ENCODE peak calls at places on chromosomes 11 and 22, in ten cellular contexts. One of them, this sample, is unnamed.

GRCh38 chr11:117941163-117941707 is 12.0 kb upstream of the TMPRSS13 start:
- DNase-seq in gastrocnemius medialis: no peak
- DNase-seq in adrenal gland: no peak
- DNase-seq in esophagus squamous epithelium: no peak
- DNase-seq in NB4: no peak
- DNase-seq in upper lobe of left lung: no peak
- DNase-seq in K562: no peak
- DNase-seq in uterus: no peak
- DNase-seq in sigmoid colon: no peak
- DNase-seq in testis: no peak
- DNase-seq in this sample: peak

GRCh38 chr11:102007567-102008437 is 39.4 kb upstream of the CFAP300 start:
- DNase-seq in gastrocnemius medialis: no peak
- DNase-seq in adrenal gland: no peak
- DNase-seq in esophagus squamous epithelium: no peak
- DNase-seq in NB4: peak
- DNase-seq in upper lobe of left lung: peak
- DNase-seq in K562: peak
- DNase-seq in uterus: no peak
- DNase-seq in sigmoid colon: no peak
- DNase-seq in testis: no peak
- DNase-seq in this sample: no peak

GRCh38 chr11:97722065-97722464 is 1298.7 kb upstream of the CNTN5 start:
- DNase-seq in gastrocnemius medialis: no peak
- DNase-seq in adrenal gland: no peak
- DNase-seq in esophagus squamous epithelium: no peak
- DNase-seq in NB4: no peak
- DNase-seq in upper lobe of left lung: no peak
- DNase-seq in K562: no peak
- DNase-seq in uterus: no peak
- DNase-seq in sigmoid colon: no peak
- DNase-seq in testis: no peak
- DNase-seq in this sample: no peak

GRCh38 chr22:29003975-29004646 is 57.5 kb downstream of the C22orf31 start:
- DNase-seq in gastrocnemius medialis: peak
- DNase-seq in adrenal gland: peak
- DNase-seq in esophagus squamous epithelium: no peak
- DNase-seq in NB4: no peak
- DNase-seq in upper lobe of left lung: peak
- DNase-seq in K562: no peak
- DNase-seq in uterus: no peak
- DNase-seq in sigmoid colon: no peak
- DNase-seq in testis: no peak
- DNase-seq in this sample: no peak

GRCh38 chr11:111691731-111692130 is 74.5 kb downstream of the PPP2R1B start:
- DNase-seq in gastrocnemius medialis: no peak
- DNase-seq in adrenal gland: no peak
- DNase-seq in esophagus squamous epithelium: no peak
- DNase-seq in NB4: no peak
- DNase-seq in upper lobe of left lung: no peak
- DNase-seq in K562: no peak
- DNase-seq in uterus: no peak
- DNase-seq in sigmoid colon: no peak
- DNase-seq in testis: no peak
- DNase-seq in this sample: no peak

GRCh38 chr22:46457502-46458488 is 79.6 kb downstream of the CELSR1 start:
- DNase-seq in gastrocnemius medialis: no peak
- DNase-seq in adrenal gland: no peak
- DNase-seq in esophagus squamous epithelium: no peak
- DNase-seq in NB4: no peak
- DNase-seq in upper lobe of left lung: no peak
- DNase-seq in K562: no peak
- DNase-seq in uterus: no peak
- DNase-seq in sigmoid colon: no peak
- DNase-seq in testis: no peak
- DNase-seq in this sample: no peak

GRCh38 chr11:127247261-127247660 is 246.7 kb upstream of the KIRREL3 start:
- DNase-seq in gastrocnemius medialis: no peak
- DNase-seq in adrenal gland: no peak
- DNase-seq in esophagus squamous epithelium: no peak
- DNase-seq in NB4: peak
- DNase-seq in upper lobe of left lung: no peak
- DNase-seq in K562: no peak
- DNase-seq in uterus: no peak
- DNase-seq in sigmoid colon: no peak
- DNase-seq in testis: no peak
- DNase-seq in this sample: no peak

GRCh38 chr11:76689313-76689712 is 18.8 kb upstream of the LRRC32 start:
- DNase-seq in gastrocnemius medialis: no peak
- DNase-seq in adrenal gland: no peak
- DNase-seq in esophagus squamous epithelium: no peak
- DNase-seq in NB4: no peak
- DNase-seq in upper lobe of left lung: no peak
- DNase-seq in K562: peak
- DNase-seq in uterus: no peak
- DNase-seq in sigmoid colon: no peak
- DNase-seq in testis: peak
- DNase-seq in this sample: no peak

GRCh38 chr11:57487021-57487778 is 26.9 kb downstream of the RTN4RL2 start:
- DNase-seq in gastrocnemius medialis: no peak
- DNase-seq in adrenal gland: no peak
- DNase-seq in esophagus squamous epithelium: no peak
- DNase-seq in NB4: no peak
- DNase-seq in upper lobe of left lung: no peak
- DNase-seq in K562: no peak
- DNase-seq in uterus: no peak
- DNase-seq in sigmoid colon: no peak
- DNase-seq in testis: no peak
- DNase-seq in this sample: no peak

GRCh38 chr11:65709661-65710060 is 2.4 kb upstream of the KAT5 start:
- DNase-seq in gastrocnemius medialis: no peak
- DNase-seq in adrenal gland: no peak
- DNase-seq in esophagus squamous epithelium: no peak
- DNase-seq in NB4: peak
- DNase-seq in upper lobe of left lung: no peak
- DNase-seq in K562: no peak
- DNase-seq in uterus: no peak
- DNase-seq in sigmoid colon: no peak
- DNase-seq in testis: no peak
- DNase-seq in this sample: no peak

GRCh38 chr11:64322925-64323260 is 5.0 kb downstream of the PRDX5 start:
- DNase-seq in gastrocnemius medialis: no peak
- DNase-seq in adrenal gland: no peak
- DNase-seq in esophagus squamous epithelium: no peak
- DNase-seq in NB4: no peak
- DNase-seq in upper lobe of left lung: no peak
- DNase-seq in K562: peak
- DNase-seq in uterus: no peak
- DNase-seq in sigmoid colon: no peak
- DNase-seq in testis: no peak
- DNase-seq in this sample: no peak

GRCh38 chr11:64323373-64323772 is 5.5 kb downstream of the PRDX5 start:
- DNase-seq in gastrocnemius medialis: no peak
- DNase-seq in adrenal gland: no peak
- DNase-seq in esophagus squamous epithelium: no peak
- DNase-seq in NB4: no peak
- DNase-seq in upper lobe of left lung: no peak
- DNase-seq in K562: no peak
- DNase-seq in uterus: no peak
- DNase-seq in sigmoid colon: no peak
- DNase-seq in testis: no peak
- DNase-seq in this sample: no peak

GRCh38 chr11:64321026-64321425 is 3.1 kb downstream of the PRDX5 start:
- DNase-seq in gastrocnemius medialis: no peak
- DNase-seq in adrenal gland: no peak
- DNase-seq in esophagus squamous epithelium: no peak
- DNase-seq in NB4: no peak
- DNase-seq in upper lobe of left lung: no peak
- DNase-seq in K562: no peak
- DNase-seq in uterus: no peak
- DNase-seq in sigmoid colon: no peak
- DNase-seq in testis: no peak
- DNase-seq in this sample: no peak

GRCh38 chr11:64320556-64320955 is 2.6 kb downstream of the PRDX5 start:
- DNase-seq in gastrocnemius medialis: no peak
- DNase-seq in adrenal gland: no peak
- DNase-seq in esophagus squamous epithelium: no peak
- DNase-seq in NB4: no peak
- DNase-seq in upper lobe of left lung: no peak
- DNase-seq in K562: no peak
- DNase-seq in uterus: no peak
- DNase-seq in sigmoid colon: no peak
- DNase-seq in testis: no peak
- DNase-seq in this sample: no peak

GRCh38 chr11:64321533-64321932 is 3.6 kb downstream of the PRDX5 start:
- DNase-seq in gastrocnemius medialis: no peak
- DNase-seq in adrenal gland: no peak
- DNase-seq in esophagus squamous epithelium: no peak
- DNase-seq in NB4: no peak
- DNase-seq in upper lobe of left lung: peak
- DNase-seq in K562: no peak
- DNase-seq in uterus: no peak
- DNase-seq in sigmoid colon: no peak
- DNase-seq in testis: no peak
- DNase-seq in this sample: no peak
- TF ChIP-seq POLR2A in gastrocnemius medialis: no peak
- TF ChIP-seq POLR2A in adrenal gland: no peak
- TF ChIP-seq POLR2A in esophagus squamous epithelium: no peak
- TF ChIP-seq POLR2A in NB4: no peak
- TF ChIP-seq POLR2A in upper lobe of left lung: peak
- TF ChIP-seq POLR2A in K562: no peak
- TF ChIP-seq POLR2A in uterus: no peak
- TF ChIP-seq POLR2A in sigmoid colon: no peak
- TF ChIP-seq POLR2A in testis: no peak
- TF ChIP-seq POLR2A in this sample: no peak

DNA sequence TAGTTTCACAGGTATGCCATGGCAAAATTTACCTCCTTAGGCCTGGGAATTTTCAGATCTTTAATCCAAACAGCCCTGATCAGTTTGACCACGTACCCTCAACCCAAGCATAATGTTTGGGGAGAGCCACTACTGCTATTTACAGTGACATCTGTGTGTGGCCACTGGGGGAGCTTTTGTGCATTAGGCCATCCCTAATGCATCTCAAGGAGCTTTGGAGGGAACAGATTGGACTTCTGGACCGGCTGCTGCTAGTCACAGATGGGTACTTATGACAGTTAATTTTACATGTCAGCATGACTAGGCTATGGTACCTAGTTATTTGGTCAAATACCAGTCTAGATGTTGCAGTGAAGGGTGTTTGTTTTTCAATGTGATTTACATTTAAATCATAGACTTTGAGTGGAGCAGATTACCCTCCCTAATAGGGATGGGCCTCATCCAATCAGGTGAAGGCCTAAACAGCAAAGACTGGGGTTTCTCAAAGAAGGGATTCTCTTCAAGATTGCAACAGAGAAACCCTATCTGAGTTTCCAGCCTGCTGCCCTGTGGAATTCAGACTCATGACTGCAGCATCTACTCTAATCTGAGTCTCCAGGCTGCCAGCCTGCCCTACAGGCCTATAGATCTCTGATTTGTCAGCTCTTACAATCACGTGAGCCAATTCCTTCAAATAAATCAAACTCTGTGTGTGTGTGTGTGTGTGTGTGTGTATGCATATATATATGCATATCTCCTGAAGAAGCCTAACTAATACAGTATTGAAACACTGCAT is 37.9 kb upstream of the GALNT18 start:
- DNase-seq in gastrocnemius medialis: no peak
- DNase-seq in adrenal gland: no peak
- DNase-seq in esophagus squamous epithelium: no peak
- DNase-seq in NB4: peak
- DNase-seq in upper lobe of left lung: no peak
- DNase-seq in K562: peak
- DNase-seq in uterus: no peak
- DNase-seq in sigmoid colon: no peak
- DNase-seq in testis: no peak
- DNase-seq in this sample: no peak
- TF ChIP-seq CTCF in gastrocnemius medialis: no peak
- TF ChIP-seq CTCF in adrenal gland: no peak
- TF ChIP-seq CTCF in esophagus squamous epithelium: no peak
- TF ChIP-seq CTCF in NB4: no peak
- TF ChIP-seq CTCF in upper lobe of left lung: no peak
- TF ChIP-seq CTCF in K562: peak
- TF ChIP-seq CTCF in uterus: no peak
- TF ChIP-seq CTCF in sigmoid colon: no peak
- TF ChIP-seq CTCF in testis: no peak
- TF ChIP-seq CTCF in this sample: no peak

DNA sequence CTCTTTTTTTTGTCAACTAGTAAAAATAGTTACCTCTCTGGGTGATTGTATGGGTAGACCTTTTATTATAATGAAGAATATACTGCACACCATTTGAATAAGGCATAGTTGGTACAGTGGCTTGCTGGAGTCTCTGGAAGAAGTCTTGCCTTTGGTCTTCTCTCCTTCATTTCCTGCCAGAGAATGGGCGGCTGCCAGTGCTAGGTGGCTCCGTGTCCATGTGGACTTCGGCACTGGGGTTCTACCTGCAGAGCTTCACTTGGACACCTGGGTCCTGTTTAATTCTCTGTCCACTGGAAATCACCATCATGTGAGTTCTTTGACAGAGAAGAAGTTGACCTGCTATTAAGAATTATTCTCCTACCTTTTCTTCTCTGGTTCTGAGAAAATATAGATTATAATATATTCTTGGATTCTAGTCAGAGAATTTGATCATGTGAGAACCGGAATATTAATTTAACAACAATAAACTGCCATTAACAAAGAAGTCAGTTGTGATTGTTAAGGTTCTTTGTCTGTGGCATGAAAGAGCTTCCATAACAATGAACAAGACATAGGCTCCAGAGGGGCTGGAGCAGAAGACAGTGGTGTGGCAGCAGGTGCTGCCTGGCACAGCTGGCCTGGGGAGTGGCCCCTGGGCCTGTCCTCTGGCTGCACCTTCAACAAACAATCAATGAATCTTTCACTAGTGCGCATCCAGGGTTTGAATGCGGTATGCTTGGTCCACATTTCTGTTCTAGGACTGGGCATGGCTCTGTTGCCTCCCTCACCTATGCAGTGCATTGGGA is 77.5 kb downstream of the PPFIBP2 start:
- DNase-seq in gastrocnemius medialis: no peak
- DNase-seq in adrenal gland: no peak
- DNase-seq in esophagus squamous epithelium: no peak
- DNase-seq in NB4: no peak
- DNase-seq in upper lobe of left lung: no peak
- DNase-seq in K562: no peak
- DNase-seq in uterus: no peak
- DNase-seq in sigmoid colon: no peak
- DNase-seq in testis: no peak
- DNase-seq in this sample: no peak
- TF ChIP-seq POLR2A in gastrocnemius medialis: no peak
- TF ChIP-seq POLR2A in adrenal gland: no peak
- TF ChIP-seq POLR2A in esophagus squamous epithelium: no peak
- TF ChIP-seq POLR2A in NB4: no peak
- TF ChIP-seq POLR2A in upper lobe of left lung: no peak
- TF ChIP-seq POLR2A in K562: no peak
- TF ChIP-seq POLR2A in uterus: no peak
- TF ChIP-seq POLR2A in sigmoid colon: no peak
- TF ChIP-seq POLR2A in testis: no peak
- TF ChIP-seq POLR2A in this sample: no peak

DNA sequence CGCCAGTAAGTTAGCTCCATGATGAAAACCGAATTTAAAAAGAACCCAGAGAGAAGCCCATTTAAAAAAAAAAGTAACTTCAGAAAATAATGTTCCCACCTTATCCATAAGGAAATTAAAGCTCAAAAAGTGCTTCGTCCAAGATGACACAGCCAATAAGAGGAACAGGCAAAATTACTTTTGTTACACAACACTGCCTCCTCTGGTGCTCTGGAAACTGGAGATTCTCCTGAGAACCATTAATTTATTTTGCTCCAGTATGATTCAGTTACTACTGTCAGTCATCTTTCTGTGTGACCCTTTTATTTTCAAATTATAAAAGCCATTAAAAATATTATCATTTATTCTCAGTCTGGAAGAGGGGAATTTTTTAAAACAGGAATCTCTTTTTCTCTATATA is 2.0 kb downstream of the IFT27 start:
- DNase-seq in gastrocnemius medialis: no peak
- DNase-seq in adrenal gland: no peak
- DNase-seq in esophagus squamous epithelium: no peak
- DNase-seq in NB4: peak
- DNase-seq in upper lobe of left lung: no peak
- DNase-seq in K562: no peak
- DNase-seq in uterus: no peak
- DNase-seq in sigmoid colon: no peak
- DNase-seq in testis: no peak
- DNase-seq in this sample: no peak
- TF ChIP-seq CTCF in gastrocnemius medialis: no peak
- TF ChIP-seq CTCF in adrenal gland: peak
- TF ChIP-seq CTCF in esophagus squamous epithelium: peak
- TF ChIP-seq CTCF in NB4: peak
- TF ChIP-seq CTCF in upper lobe of left lung: no peak
- TF ChIP-seq CTCF in K562: peak
- TF ChIP-seq CTCF in uterus: no peak
- TF ChIP-seq CTCF in sigmoid colon: no peak
- TF ChIP-seq CTCF in testis: peak
- TF ChIP-seq CTCF in this sample: no peak

This sample was measured in lower leg skin.